ENCODE peak calls at places on chromosomes 11 and 22, in eight cellular contexts. A is CD4-positive, alpha-beta T cell; S is H9; N is tibial artery; O is osteoblast; F is dorsolateral prefrontal cortex; M is heart right ventricle; G is PC-3. V is an unnamed sample.

GRCh38 chr11:63917685-63918523 is 940 bp upstream of the RCOR2 start:
- DNase-seq in O (peak; percentile 97), S (peak; percentile 93), A (peak; percentile 16), M (peak; percentile 80), G (peak; percentile 21), F (peak; percentile 71), N (peak; percentile 70), V (peak; percentile 84)

GRCh38 chr11:30917859-30918478 is 331.8 kb upstream of the MPPED2 start:
- DNase-seq in N (no peak), A (no peak), F (no peak), O (no peak), S (no peak), M (no peak), G (peak; percentile 69), V (no peak)

GRCh38 chr11:1081601-1082311 is 7.1 kb downstream of the MUC2 start:
- DNase-seq in S (no peak), N (no peak), F (no peak), A (no peak), G (no peak), M (peak; percentile 9), O (peak; percentile 82), V (no peak)

GRCh38 chr22:49230194-49230577 is 597.5 kb downstream of the BRD1 start:
- DNase-seq in G (no peak), F (no peak), A (no peak), M (no peak), N (no peak), O (no peak), S (peak; percentile 54), V (no peak)

GRCh38 chr11:91981995-91982394 is 242.6 kb upstream of the FAT3 start:
- DNase-seq in A (no peak), S (no peak), F (no peak), N (peak; percentile 88), O (peak; percentile 91), G (peak; percentile 93), M (no peak), V (no peak)

GRCh38 chr11:127059286-127060200 is 59.0 kb upstream of the KIRREL3 start:
- DNase-seq in N (no peak), F (peak; percentile 66), O (no peak), M (no peak), S (no peak), G (no peak), A (no peak), V (no peak)

GRCh38 chr11:10322830-10323792 is 18.2 kb downstream of the ADM start:
- DNase-seq in S (no peak), G (peak; percentile 93), A (no peak), F (no peak), N (peak; percentile 80), M (no peak), O (no peak), V (peak; percentile 24)

GRCh38 chr22:47012589-47013365 is 250.3 kb downstream of the TBC1D22A start:
- DNase-seq in N (no peak), M (no peak), F (no peak), A (no peak), S (no peak), O (peak; percentile 94), G (peak; percentile 73), V (no peak)

GRCh38 chr11:86625981-86626380 is 46.4 kb downstream of the ME3 start:
- DNase-seq in F (no peak), M (no peak), S (no peak), A (no peak), O (peak; percentile 26), N (no peak), G (no peak), V (no peak)

GRCh38 chr11:69630009-69630870 is 10.7 kb upstream of the CCND1 start:
- DNase-seq in S (no peak), A (no peak), M (no peak), F (no peak), O (peak; percentile 68), N (no peak), G (peak; percentile 26), V (no peak)

GRCh38 chr11:104731890-104732289 is 166.4 kb downstream of the CASP12 start:
- DNase-seq in S (no peak), F (no peak), M (no peak), A (no peak), O (no peak), N (no peak), G (no peak), V (no peak)

GRCh38 chr11:95911369-95911759 is 12.5 kb downstream of the MTMR2 start:
- DNase-seq in O (no peak), G (no peak), M (no peak), S (no peak), N (no peak), A (no peak), F (no peak), V (no peak)

GRCh38 chr11:111269146-111269868 is 23.8 kb downstream of the POU2AF2 start:
- DNase-seq in S (no peak), G (no peak), F (no peak), A (no peak), O (no peak), N (no peak), M (no peak), V (no peak)

GRCh38 chr11:6572215-6572614 is 31.2 kb downstream of the RRP8 start:
- DNase-seq in A (no peak), N (no peak), G (peak; percentile 49), F (peak; percentile 45), S (no peak), O (peak; percentile 95), M (no peak), V (no peak)

GRCh38 chr11:124210421-124210820 is 27.3 kb downstream of the OR10D3 start:
- DNase-seq in O (no peak), S (no peak), F (no peak), A (no peak), G (no peak), N (no peak), M (no peak), V (no peak)

GRCh38 chr22:49956418-49956770 is 4.2 kb upstream of the PIM3 start:
- DNase-seq in S (no peak), G (no peak), A (no peak), F (no peak), O (no peak), N (no peak), M (peak; percentile 20), V (no peak)

GRCh38 chr11:62786318-62787004 is 741 bp upstream of the TMEM179B start:
- DNase-seq in O (peak; percentile 98), F (peak; percentile 81), N (peak; percentile 86), A (peak; percentile 82), S (peak; percentile 95), M (peak; percentile 90), G (peak; percentile 95), V (peak; percentile 91)

GRCh38 chr11:944711-945470 is 19.2 kb downstream of the AP2A2 start:
- DNase-seq in A (no peak), N (no peak), M (no peak), O (peak; percentile 65), G (no peak), S (peak; percentile 89), F (no peak), V (no peak)

GRCh38 chr11:48900131-48900800 is 83.4 kb downstream of the TRIM51G start:
- DNase-seq in M (no peak), N (no peak), A (no peak), F (no peak), O (no peak), G (no peak), S (peak; percentile 13), V (peak; percentile 9)

GRCh38 chr11:121652982-121653381 is 200.2 kb upstream of the SORL1-AS1 start:
- DNase-seq in M (no peak), N (no peak), G (peak; percentile 30), O (peak; percentile 68), A (no peak), S (no peak), F (no peak), V (no peak)

GRCh38 chr11:44943118-44943517 is 7.6 kb downstream of the TP53I11 start:
- DNase-seq in O (no peak), F (no peak), G (no peak), S (no peak), N (peak; percentile 35), M (no peak), A (no peak), V (no peak)

DNA sequence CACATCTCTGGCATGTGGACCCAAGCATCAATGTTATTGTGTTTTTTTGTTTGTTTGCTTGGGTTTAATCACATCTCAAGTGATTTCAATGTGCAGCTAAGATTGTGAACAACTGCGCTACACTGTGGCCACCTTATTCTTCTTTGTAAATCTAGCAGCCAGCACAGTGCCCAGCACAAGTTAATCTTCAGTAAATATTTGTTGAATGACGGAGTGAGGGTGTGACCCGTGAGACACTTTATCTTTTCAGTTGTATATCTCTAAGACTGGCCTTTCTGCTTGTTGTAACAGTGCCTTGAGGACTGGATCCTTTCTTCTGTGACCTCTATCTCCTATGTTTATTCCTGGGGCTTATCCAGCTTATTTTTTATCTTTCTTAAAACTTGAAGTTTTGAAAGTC is 21.4 kb upstream of the AMOTL1 start:
- DNase-seq in G (peak; percentile 91), N (no peak), M (no peak), O (peak; percentile 79), A (no peak), F (no peak), S (no peak), V (no peak)
- TF ChIP-seq CTCF in G (no peak), N (no peak), M (no peak), O (no peak), A (no peak), F (no peak), S (no peak), V (no peak)

GRCh38 chr11:2298131-2298794 is 3.5 kb downstream of the C11orf21 start:
- DNase-seq in A (no peak), F (no peak), G (no peak), M (no peak), S (no peak), O (peak; percentile 61), N (no peak), V (no peak)
- H3K27ac ChIP-seq in A (peak overlapping the region; percentile 54), F (no peak overlapping the region), G (no peak overlapping the region), M (no peak overlapping the region), S (no peak overlapping the region), O (no peak overlapping the region), N (no peak overlapping the region), V (peak overlapping the region; percentile 30)

DNA sequence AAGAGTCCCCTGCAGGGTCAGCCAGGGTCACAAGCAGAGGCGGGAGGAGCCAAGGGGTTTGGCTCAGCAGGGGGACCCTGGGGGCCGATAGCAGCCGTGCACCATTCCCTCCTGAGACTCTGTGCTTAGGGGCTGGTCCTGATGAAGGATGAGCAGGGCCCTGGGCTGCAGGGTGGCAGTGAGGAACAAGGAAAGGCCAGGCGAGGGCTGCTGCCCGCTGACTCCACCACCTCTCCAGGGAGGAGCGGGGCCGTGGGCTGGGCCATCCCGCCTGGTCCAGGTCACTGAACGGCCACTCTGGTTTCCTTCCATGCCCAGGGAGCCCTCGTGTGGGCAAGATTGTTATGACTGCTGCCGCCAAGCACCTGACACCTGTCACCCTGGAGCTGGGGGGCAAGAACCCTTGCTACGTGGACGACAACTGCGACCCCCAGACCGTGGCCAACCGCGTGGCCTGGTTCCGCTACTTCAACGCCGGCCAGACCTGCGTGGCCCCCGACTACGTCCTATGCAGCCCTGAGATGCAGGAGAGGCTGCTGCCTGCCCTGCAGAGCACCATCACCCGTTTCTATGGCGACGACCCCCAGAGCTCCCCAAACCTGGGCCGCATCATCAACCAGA is 9.2 kb upstream of the NDUFS8 start:
- DNase-seq in M (no peak), F (no peak), N (no peak), S (peak; percentile 67), G (peak; percentile 71), O (no peak), A (no peak), V (no peak)
- TF ChIP-seq CTCF in M (no peak), F (no peak), N (no peak), S (peak; percentile 46), G (peak; percentile 70), O (no peak), A (no peak), V (peak; percentile 42)

DNA sequence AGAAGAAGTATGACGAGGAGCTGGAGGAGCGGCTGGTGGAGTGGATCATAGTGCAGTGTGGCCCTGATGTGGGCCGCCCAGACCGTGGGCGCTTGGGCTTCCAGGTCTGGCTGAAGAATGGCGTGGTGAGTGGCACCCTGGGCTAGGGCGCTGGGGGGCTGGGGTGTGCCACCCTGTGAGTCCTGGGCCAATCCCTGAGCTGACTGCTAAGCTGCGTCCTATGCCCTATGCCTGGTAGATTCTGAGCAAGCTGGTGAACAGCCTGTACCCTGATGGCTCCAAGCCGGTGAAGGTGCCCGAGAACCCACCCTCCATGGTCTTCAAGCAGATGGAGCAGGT is 3.9 kb downstream of the TAGLN start:
- DNase-seq in S (no peak), N (no peak), G (no peak), O (peak; percentile 60), M (no peak), A (no peak), F (no peak), V (no peak)
- H3K27ac ChIP-seq in S (no peak overlapping the region), N (peak overlapping the region; percentile 97), G (no peak overlapping the region), O (peak overlapping the region; percentile 96), M (no peak overlapping the region), A (no peak overlapping the region), F (peak overlapping the region; percentile 78), V (peak overlapping the region; percentile 78)